ENCODE peak calls at places on chromosomes 2 and 18, in seven cellular contexts. One of them, this sample, is unnamed.

GRCh38 chr18:11996190-11996754 is 15.0 kb downstream of the IMPA2 start:
- DNase-seq in A549: no peak
- DNase-seq in epithelial cell of prostate: no peak
- DNase-seq in GM23248: no peak
- DNase-seq in brain microvascular endothelial cell: no peak
- DNase-seq in heart left ventricle: no peak
- DNase-seq in CD4-positive, alpha-beta memory T cell: no peak
- DNase-seq in this sample: no peak

GRCh38 chr2:146994246-146994645 is 850.6 kb upstream of the ACVR2A start:
- DNase-seq in A549: no peak
- DNase-seq in epithelial cell of prostate: no peak
- DNase-seq in GM23248: no peak
- DNase-seq in brain microvascular endothelial cell: no peak
- DNase-seq in heart left ventricle: no peak
- DNase-seq in CD4-positive, alpha-beta memory T cell: no peak
- DNase-seq in this sample: no peak

GRCh38 chr2:75064691-75065396 is 106.4 kb downstream of the POLE4 start:
- DNase-seq in A549: peak
- DNase-seq in epithelial cell of prostate: no peak
- DNase-seq in GM23248: peak
- DNase-seq in brain microvascular endothelial cell: peak
- DNase-seq in heart left ventricle: no peak
- DNase-seq in CD4-positive, alpha-beta memory T cell: peak
- DNase-seq in this sample: no peak

GRCh38 chr2:229519655-229520054 is 194.7 kb downstream of the DNER start:
- DNase-seq in A549: no peak
- DNase-seq in epithelial cell of prostate: no peak
- DNase-seq in GM23248: no peak
- DNase-seq in brain microvascular endothelial cell: no peak
- DNase-seq in heart left ventricle: no peak
- DNase-seq in CD4-positive, alpha-beta memory T cell: no peak
- DNase-seq in this sample: no peak

GRCh38 chr2:204115692-204116091 is 179.1 kb downstream of the ICOS start:
- DNase-seq in A549: no peak
- DNase-seq in epithelial cell of prostate: no peak
- DNase-seq in GM23248: no peak
- DNase-seq in brain microvascular endothelial cell: no peak
- DNase-seq in heart left ventricle: no peak
- DNase-seq in CD4-positive, alpha-beta memory T cell: no peak
- DNase-seq in this sample: no peak

GRCh38 chr2:179104736-179105135 is 54.8 kb upstream of the CCDC141 start:
- DNase-seq in A549: peak
- DNase-seq in epithelial cell of prostate: no peak
- DNase-seq in GM23248: peak
- DNase-seq in brain microvascular endothelial cell: peak
- DNase-seq in heart left ventricle: no peak
- DNase-seq in CD4-positive, alpha-beta memory T cell: no peak
- DNase-seq in this sample: no peak

GRCh38 chr2:102258386-102259074 is 52.8 kb upstream of the IL1RL1 start:
- DNase-seq in A549: peak
- DNase-seq in epithelial cell of prostate: peak
- DNase-seq in GM23248: peak
- DNase-seq in brain microvascular endothelial cell: peak
- DNase-seq in heart left ventricle: no peak
- DNase-seq in CD4-positive, alpha-beta memory T cell: no peak
- DNase-seq in this sample: peak

GRCh38 chr2:241540766-241541561 is 17.6 kb upstream of the BOK start:
- DNase-seq in A549: peak
- DNase-seq in epithelial cell of prostate: no peak
- DNase-seq in GM23248: peak
- DNase-seq in brain microvascular endothelial cell: peak
- DNase-seq in heart left ventricle: peak
- DNase-seq in CD4-positive, alpha-beta memory T cell: peak
- DNase-seq in this sample: no peak

GRCh38 chr2:2719015-2719414 is 387.9 kb upstream of the MYT1L start:
- DNase-seq in A549: no peak
- DNase-seq in epithelial cell of prostate: no peak
- DNase-seq in GM23248: peak
- DNase-seq in brain microvascular endothelial cell: no peak
- DNase-seq in heart left ventricle: no peak
- DNase-seq in CD4-positive, alpha-beta memory T cell: no peak
- DNase-seq in this sample: no peak

GRCh38 chr2:19031642-19032041 is 326.8 kb downstream of the OSR1 start:
- DNase-seq in A549: no peak
- DNase-seq in epithelial cell of prostate: no peak
- DNase-seq in GM23248: peak
- DNase-seq in brain microvascular endothelial cell: no peak
- DNase-seq in heart left ventricle: no peak
- DNase-seq in CD4-positive, alpha-beta memory T cell: no peak
- DNase-seq in this sample: no peak

GRCh38 chr2:214497489-214497888 is 86.6 kb downstream of the VWC2L start:
- DNase-seq in A549: no peak
- DNase-seq in epithelial cell of prostate: no peak
- DNase-seq in GM23248: peak
- DNase-seq in brain microvascular endothelial cell: no peak
- DNase-seq in heart left ventricle: peak
- DNase-seq in CD4-positive, alpha-beta memory T cell: no peak
- DNase-seq in this sample: no peak

GRCh38 chr2:69192176-69192945 is 179.4 kb downstream of the ANTXR1 start:
- DNase-seq in A549: no peak
- DNase-seq in epithelial cell of prostate: no peak
- DNase-seq in GM23248: peak
- DNase-seq in brain microvascular endothelial cell: no peak
- DNase-seq in heart left ventricle: no peak
- DNase-seq in CD4-positive, alpha-beta memory T cell: no peak
- DNase-seq in this sample: no peak

GRCh38 chr18:43793910-43794309 is 516.6 kb upstream of the SYT4 start:
- DNase-seq in A549: no peak
- DNase-seq in epithelial cell of prostate: no peak
- DNase-seq in GM23248: peak
- DNase-seq in brain microvascular endothelial cell: no peak
- DNase-seq in heart left ventricle: no peak
- DNase-seq in CD4-positive, alpha-beta memory T cell: no peak
- DNase-seq in this sample: no peak

GRCh38 chr18:60060578-60060977 is 160.8 kb downstream of the PMAIP1 start:
- DNase-seq in A549: no peak
- DNase-seq in epithelial cell of prostate: no peak
- DNase-seq in GM23248: no peak
- DNase-seq in brain microvascular endothelial cell: no peak
- DNase-seq in heart left ventricle: no peak
- DNase-seq in CD4-positive, alpha-beta memory T cell: no peak
- DNase-seq in this sample: no peak

GRCh38 chr2:105515581-105516415 is 116.9 kb upstream of the FHL2 start:
- DNase-seq in A549: no peak
- DNase-seq in epithelial cell of prostate: no peak
- DNase-seq in GM23248: no peak
- DNase-seq in brain microvascular endothelial cell: no peak
- DNase-seq in heart left ventricle: peak
- DNase-seq in CD4-positive, alpha-beta memory T cell: no peak
- DNase-seq in this sample: no peak

GRCh38 chr18:22846088-22846683 is 86.9 kb upstream of the RBBP8 start:
- DNase-seq in A549: peak
- DNase-seq in epithelial cell of prostate: no peak
- DNase-seq in GM23248: peak
- DNase-seq in brain microvascular endothelial cell: no peak
- DNase-seq in heart left ventricle: no peak
- DNase-seq in CD4-positive, alpha-beta memory T cell: no peak
- DNase-seq in this sample: no peak

GRCh38 chr18:12883003-12883683 is 894 bp downstream of the PTPN2 start:
- DNase-seq in A549: no peak
- DNase-seq in epithelial cell of prostate: no peak
- DNase-seq in GM23248: peak
- DNase-seq in brain microvascular endothelial cell: no peak
- DNase-seq in heart left ventricle: no peak
- DNase-seq in CD4-positive, alpha-beta memory T cell: peak
- DNase-seq in this sample: no peak

GRCh38 chr2:160353166-160353565 is 140.4 kb downstream of the RBMS1 start:
- DNase-seq in A549: peak
- DNase-seq in epithelial cell of prostate: no peak
- DNase-seq in GM23248: no peak
- DNase-seq in brain microvascular endothelial cell: no peak
- DNase-seq in heart left ventricle: no peak
- DNase-seq in CD4-positive, alpha-beta memory T cell: peak
- DNase-seq in this sample: no peak

GRCh38 chr18:9827856-9828793 is 57.6 kb upstream of the TXNDC2 start:
- DNase-seq in A549: peak
- DNase-seq in epithelial cell of prostate: peak
- DNase-seq in GM23248: peak
- DNase-seq in brain microvascular endothelial cell: peak
- DNase-seq in heart left ventricle: no peak
- DNase-seq in CD4-positive, alpha-beta memory T cell: no peak
- DNase-seq in this sample: peak

GRCh38 chr2:231387904-231388724 is 7.4 kb upstream of the B3GNT7 start:
- DNase-seq in A549: no peak
- DNase-seq in epithelial cell of prostate: no peak
- DNase-seq in GM23248: peak
- DNase-seq in brain microvascular endothelial cell: peak
- DNase-seq in heart left ventricle: peak
- DNase-seq in CD4-positive, alpha-beta memory T cell: no peak
- DNase-seq in this sample: no peak

GRCh38 chr18:3410273-3410672 is 39.7 kb upstream of the TGIF1 start:
- DNase-seq in A549: no peak
- DNase-seq in epithelial cell of prostate: no peak
- DNase-seq in GM23248: no peak
- DNase-seq in brain microvascular endothelial cell: no peak
- DNase-seq in heart left ventricle: no peak
- DNase-seq in CD4-positive, alpha-beta memory T cell: no peak
- DNase-seq in this sample: no peak

GRCh38 chr18:74328196-74328595 is 12.6 kb downstream of the C18orf63 start:
- DNase-seq in A549: no peak
- DNase-seq in epithelial cell of prostate: no peak
- DNase-seq in GM23248: peak
- DNase-seq in brain microvascular endothelial cell: no peak
- DNase-seq in heart left ventricle: no peak
- DNase-seq in CD4-positive, alpha-beta memory T cell: no peak
- DNase-seq in this sample: no peak

GRCh38 chr2:28325567-28326468 is 66.8 kb upstream of the FOSL2 start:
- DNase-seq in A549: no peak
- DNase-seq in epithelial cell of prostate: no peak
- DNase-seq in GM23248: no peak
- DNase-seq in brain microvascular endothelial cell: no peak
- DNase-seq in heart left ventricle: no peak
- DNase-seq in CD4-positive, alpha-beta memory T cell: no peak
- DNase-seq in this sample: no peak

GRCh38 chr2:19244460-19245363 is 113.7 kb downstream of the OSR1 start:
- DNase-seq in A549: no peak
- DNase-seq in epithelial cell of prostate: no peak
- DNase-seq in GM23248: peak
- DNase-seq in brain microvascular endothelial cell: no peak
- DNase-seq in heart left ventricle: no peak
- DNase-seq in CD4-positive, alpha-beta memory T cell: no peak
- DNase-seq in this sample: no peak

GRCh38 chr2:218005028-218005427 is 2.2 kb upstream of the TNS1 start:
- DNase-seq in A549: no peak
- DNase-seq in epithelial cell of prostate: no peak
- DNase-seq in GM23248: peak
- DNase-seq in brain microvascular endothelial cell: no peak
- DNase-seq in heart left ventricle: no peak
- DNase-seq in CD4-positive, alpha-beta memory T cell: no peak
- DNase-seq in this sample: no peak
- H3K27ac ChIP-seq in A549: peak
- H3K27ac ChIP-seq in epithelial cell of prostate: no peak
- H3K27ac ChIP-seq in GM23248: peak
- H3K27ac ChIP-seq in brain microvascular endothelial cell: no peak
- H3K27ac ChIP-seq in heart left ventricle: no peak
- H3K27ac ChIP-seq in CD4-positive, alpha-beta memory T cell: no peak
- H3K27ac ChIP-seq in this sample: no peak

GRCh38 chr2:78839259-78839658 is 186.2 kb upstream of the REG3G start:
- DNase-seq in A549: no peak
- DNase-seq in epithelial cell of prostate: no peak
- DNase-seq in GM23248: no peak
- DNase-seq in brain microvascular endothelial cell: no peak
- DNase-seq in heart left ventricle: no peak
- DNase-seq in CD4-positive, alpha-beta memory T cell: no peak
- DNase-seq in this sample: no peak
- H3K27ac ChIP-seq in A549: no peak
- H3K27ac ChIP-seq in epithelial cell of prostate: no peak
- H3K27ac ChIP-seq in GM23248: no peak
- H3K27ac ChIP-seq in brain microvascular endothelial cell: no peak
- H3K27ac ChIP-seq in heart left ventricle: no peak
- H3K27ac ChIP-seq in CD4-positive, alpha-beta memory T cell: no peak
- H3K27ac ChIP-seq in this sample: no peak

GRCh38 chr2:107363811-107364210 is 462.9 kb upstream of the RGPD4 start:
- DNase-seq in A549: no peak
- DNase-seq in epithelial cell of prostate: no peak
- DNase-seq in GM23248: no peak
- DNase-seq in brain microvascular endothelial cell: no peak
- DNase-seq in heart left ventricle: no peak
- DNase-seq in CD4-positive, alpha-beta memory T cell: no peak
- DNase-seq in this sample: no peak

GRCh38 chr2:107362973-107363372 is 463.7 kb upstream of the RGPD4 start:
- DNase-seq in A549: no peak
- DNase-seq in epithelial cell of prostate: no peak
- DNase-seq in GM23248: no peak
- DNase-seq in brain microvascular endothelial cell: no peak
- DNase-seq in heart left ventricle: no peak
- DNase-seq in CD4-positive, alpha-beta memory T cell: no peak
- DNase-seq in this sample: no peak

GRCh38 chr2:107361951-107362350 is 464.7 kb upstream of the RGPD4 start:
- DNase-seq in A549: no peak
- DNase-seq in epithelial cell of prostate: no peak
- DNase-seq in GM23248: no peak
- DNase-seq in brain microvascular endothelial cell: peak
- DNase-seq in heart left ventricle: no peak
- DNase-seq in CD4-positive, alpha-beta memory T cell: no peak
- DNase-seq in this sample: no peak

GRCh38 chr2:107358921-107359320 is 467.8 kb upstream of the RGPD4 start:
- DNase-seq in A549: no peak
- DNase-seq in epithelial cell of prostate: no peak
- DNase-seq in GM23248: no peak
- DNase-seq in brain microvascular endothelial cell: no peak
- DNase-seq in heart left ventricle: no peak
- DNase-seq in CD4-positive, alpha-beta memory T cell: no peak
- DNase-seq in this sample: no peak

GRCh38 chr2:107364361-107364950 is 462.2 kb upstream of the RGPD4 start:
- DNase-seq in A549: no peak
- DNase-seq in epithelial cell of prostate: no peak
- DNase-seq in GM23248: no peak
- DNase-seq in brain microvascular endothelial cell: peak
- DNase-seq in heart left ventricle: no peak
- DNase-seq in CD4-positive, alpha-beta memory T cell: no peak
- DNase-seq in this sample: no peak
- H3K27ac ChIP-seq in A549: no peak
- H3K27ac ChIP-seq in epithelial cell of prostate: no peak
- H3K27ac ChIP-seq in GM23248: no peak
- H3K27ac ChIP-seq in brain microvascular endothelial cell: no peak
- H3K27ac ChIP-seq in heart left ventricle: no peak
- H3K27ac ChIP-seq in CD4-positive, alpha-beta memory T cell: no peak
- H3K27ac ChIP-seq in this sample: no peak

DNA sequence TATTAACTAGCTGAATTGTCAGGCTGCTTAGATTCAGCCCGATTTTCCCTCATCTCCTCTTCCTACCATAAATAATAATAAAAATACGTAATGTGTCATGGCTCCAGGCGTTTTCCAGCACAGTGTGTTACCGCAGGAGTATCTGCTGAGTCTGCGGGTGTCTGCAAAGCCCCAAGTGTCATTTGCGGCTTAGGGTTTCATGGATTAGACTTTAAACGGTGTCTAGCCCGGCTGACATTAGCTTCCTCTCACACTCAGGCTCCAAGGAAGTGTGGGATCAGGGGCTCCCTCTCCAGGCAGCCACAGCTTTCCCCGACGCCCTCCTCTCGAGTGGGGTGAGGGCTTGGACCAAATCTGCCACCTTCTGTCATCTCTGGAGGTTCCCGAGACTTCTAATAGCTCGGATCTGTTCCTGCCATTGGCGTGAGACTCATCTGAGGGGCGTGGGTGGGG is 14.1 kb upstream of the HOXD1 start:
- DNase-seq in A549: no peak
- DNase-seq in epithelial cell of prostate: no peak
- DNase-seq in GM23248: no peak
- DNase-seq in brain microvascular endothelial cell: no peak
- DNase-seq in heart left ventricle: no peak
- DNase-seq in CD4-positive, alpha-beta memory T cell: no peak
- DNase-seq in this sample: no peak
- H3K27ac ChIP-seq in A549: no peak
- H3K27ac ChIP-seq in epithelial cell of prostate: no peak
- H3K27ac ChIP-seq in GM23248: no peak
- H3K27ac ChIP-seq in brain microvascular endothelial cell: no peak
- H3K27ac ChIP-seq in heart left ventricle: peak
- H3K27ac ChIP-seq in CD4-positive, alpha-beta memory T cell: no peak
- H3K27ac ChIP-seq in this sample: no peak